ENCODE peak calls at places on chromosome 14, in six cellular contexts. N, J, G, F, B and R are unnamed samples.

GRCh38 chr14:105485720-105486332 is 860 bp upstream of the CRIP1 start:
- DNase-seq in J (peak), F (no peak), B (peak), G (peak), N (no peak), R (no peak)

GRCh38 chr14:22871962-22872832 is 657 bp downstream of the LRP10 start:
- DNase-seq in F (peak), N (peak), J (peak), B (peak), G (peak), R (peak)

GRCh38 chr14:58301416-58301815 is 3.1 kb downstream of the ARID4A start:
- DNase-seq in J (no peak), N (no peak), F (no peak), G (no peak), B (no peak), R (no peak)

GRCh38 chr14:101843665-101844064 is 82.2 kb downstream of the PPP2R5C start:
- DNase-seq in F (peak), N (no peak), G (peak), J (no peak), B (peak), R (peak)

GRCh38 chr14:55425091-55425490 is 13.5 kb upstream of the ATG14 start:
- DNase-seq in B (no peak), J (no peak), N (no peak), F (no peak), G (no peak), R (no peak)

GRCh38 chr14:80059041-80059440 is 152.3 kb downstream of the DIO2 start:
- DNase-seq in F (no peak), N (no peak), G (no peak), J (no peak), B (no peak), R (no peak)

GRCh38 chr14:67477926-67478915 is 10.3 kb downstream of the TMEM229B start:
- DNase-seq in N (no peak), G (peak), B (no peak), F (no peak), J (no peak), R (no peak)

GRCh38 chr14:79369359-79370332 is 841.7 kb downstream of the DIO2 start:
- DNase-seq in N (peak), F (no peak), G (no peak), J (peak), B (no peak), R (no peak)

GRCh38 chr14:101225116-101225728 is 321.7 kb upstream of the RTL1 start:
- DNase-seq in G (peak), B (no peak), N (peak), J (no peak), F (no peak), R (no peak)

GRCh38 chr14:41950428-41950827 is 343.8 kb downstream of the LRFN5 start:
- DNase-seq in N (no peak), F (no peak), G (no peak), B (no peak), J (no peak), R (no peak)

GRCh38 chr14:61470261-61470953 is 149.0 kb downstream of the PRKCH start:
- DNase-seq in N (peak), B (no peak), J (no peak), F (no peak), G (peak), R (peak)

GRCh38 chr14:47438650-47439140 is 236.7 kb downstream of the MDGA2 start:
- DNase-seq in N (no peak), G (no peak), B (no peak), F (no peak), J (peak), R (no peak)

GRCh38 chr14:50961606-50962259 is 17.4 kb upstream of the PYGL start:
- DNase-seq in G (no peak), J (no peak), N (peak), B (no peak), F (no peak), R (no peak)

GRCh38 chr14:32319368-32320049 is 9.6 kb upstream of the AKAP6 start:
- DNase-seq in F (no peak), J (no peak), B (no peak), N (peak), G (no peak), R (no peak)

GRCh38 chr14:84751745-84752144 is 778.2 kb upstream of the FLRT2 start:
- DNase-seq in N (no peak), J (no peak), B (no peak), F (no peak), G (no peak), R (no peak)

GRCh38 chr14:49420201-49420600 is 166.0 kb downstream of the RPS29 start:
- DNase-seq in B (no peak), N (no peak), F (no peak), G (no peak), J (no peak), R (no peak)

GRCh38 chr14:106417224-106418049 is 891.1 kb downstream of the TMEM121 start:
- DNase-seq in G (peak), N (no peak), B (peak), J (no peak), F (peak), R (peak)

GRCh38 chr14:39417014-39417413 is 15.2 kb downstream of the FBXO33 start:
- DNase-seq in F (no peak), N (peak), G (no peak), J (no peak), B (no peak), R (no peak)

GRCh38 chr14:23115492-23115850 is 3.6 kb downstream of the CEBPE start:
- DNase-seq in J (no peak), N (no peak), G (no peak), F (no peak), B (no peak), R (no peak)

GRCh38 chr14:104882325-104882973 is 17.4 kb downstream of the CEP170B start:
- DNase-seq in J (no peak), G (no peak), N (no peak), B (peak), F (peak), R (no peak)

GRCh38 chr14:71507681-71508080 is 424.5 kb upstream of the RGS6 start:
- DNase-seq in J (peak), N (no peak), G (no peak), F (no peak), B (no peak), R (no peak)

GRCh38 chr14:39034481-39035296 is 68.3 kb downstream of the SEC23A start:
- DNase-seq in B (no peak), G (no peak), F (no peak), J (peak), N (peak), R (no peak)

GRCh38 chr14:70665448-70666363 is 24.0 kb downstream of the TTC9 start:
- DNase-seq in B (no peak), J (no peak), G (no peak), N (no peak), F (no peak), R (peak)

GRCh38 chr14:94775082-94775874 is 5.4 kb upstream of the GSC start:
- DNase-seq in F (no peak), N (no peak), J (no peak), B (no peak), G (no peak), R (no peak)

GRCh38 chr14:99689266-99690236 is 5.5 kb downstream of the CYP46A1 start:
- DNase-seq in J (no peak), G (no peak), B (no peak), N (no peak), F (no peak), R (no peak)

GRCh38 chr14:98792171-98792570 is 479.8 kb downstream of the BCL11B start:
- DNase-seq in F (no peak), B (no peak), G (no peak), N (no peak), J (no peak), R (peak)

GRCh38 chr14:103002578-103003350 is 54.6 kb downstream of the CDC42BPB start:
- DNase-seq in G (no peak), F (peak), J (no peak), N (no peak), B (no peak), R (no peak)

GRCh38 chr14:70096866-70097265 is 91.9 kb downstream of the SLC8A3 start:
- DNase-seq in B (no peak), F (no peak), N (peak), J (peak), G (no peak), R (peak)

GRCh38 chr14:24959791-24960331 is 90.1 kb downstream of the STXBP6 start:
- DNase-seq in F (no peak), B (no peak), J (no peak), N (no peak), G (no peak), R (no peak)

GRCh38 chr14:71166434-71166833 is 259.2 kb downstream of the PCNX1 start:
- DNase-seq in G (peak), B (no peak), J (peak), F (peak), N (peak), R (peak)

GRCh38 chr14:104970231-104971068 is 7.7 kb downstream of the AHNAK2 start:
- DNase-seq in B (no peak), N (peak), G (no peak), J (no peak), F (no peak), R (no peak)

GRCh38 chr14:22814945-22815713 is at the start of gene SLC7A7:
- DNase-seq in J (no peak), B (no peak), F (no peak), N (peak), G (peak), R (peak)

GRCh38 chr14:100580316-100581227 is 6.6 kb downstream of the BEGAIN start:
- DNase-seq in J (no peak), F (no peak), B (no peak), G (no peak), N (no peak), R (no peak)

GRCh38 chr14:104388631-104389325 is 190.8 kb upstream of the C14orf180 start:
- DNase-seq in G (no peak), N (no peak), B (no peak), J (no peak), F (no peak), R (no peak)

GRCh38 chr14:72615511-72616121 is 278.3 kb downstream of the DPF3 start:
- DNase-seq in G (no peak), B (no peak), N (peak), J (no peak), F (no peak), R (no peak)

GRCh38 chr14:54312166-54312801 is 84.5 kb upstream of the CDKN3 start:
- DNase-seq in G (no peak), J (no peak), B (no peak), N (peak), F (no peak), R (no peak)